ENCODE peak calls at places on chromosomes 2 and 18, in nine cellular contexts. L, J, T, Y, V, G, S, C and B are unnamed samples.

GRCh38 chr2:74036450-74037175 is 51.9 kb downstream of the TET3 start:
- DNase-seq in T (no peak), V (no peak), S (no peak), J (no peak), G (peak), Y (no peak), C (no peak), L (no peak), B (no peak)

GRCh38 chr2:71548589-71549485 is 95.5 kb downstream of the DYSF start:
- DNase-seq in V (peak), L (peak), S (peak), G (peak), T (peak), Y (peak), C (peak), J (peak), B (peak)

GRCh38 chr2:40406485-40407289 is 45.2 kb downstream of the SLC8A1 start:
- DNase-seq in C (no peak), V (no peak), Y (no peak), J (no peak), L (no peak), G (no peak), T (no peak), S (no peak), B (no peak)

GRCh38 chr18:69257861-69258458 is 142.7 kb upstream of the DOK6 start:
- DNase-seq in C (no peak), G (no peak), L (peak), S (no peak), T (no peak), J (no peak), V (no peak), Y (no peak), B (no peak)

GRCh38 chr18:79545714-79546113 is 133.9 kb upstream of the CTDP1 start:
- DNase-seq in J (peak), C (no peak), V (no peak), T (no peak), L (no peak), S (no peak), Y (no peak), G (no peak), B (no peak)

GRCh38 chr18:59547691-59548182 is 149.5 kb downstream of the CCBE1 start:
- DNase-seq in G (no peak), J (no peak), S (no peak), V (no peak), Y (no peak), T (peak), C (no peak), L (no peak), B (no peak)

GRCh38 chr2:237702439-237703397 is 75.3 kb downstream of the LRRFIP1 start:
- DNase-seq in S (peak), T (no peak), J (peak), C (no peak), V (peak), L (no peak), Y (no peak), G (peak), B (no peak)

GRCh38 chr2:213281156-213281555 is 3.1 kb upstream of the SPAG16 start:
- DNase-seq in G (no peak), Y (no peak), V (no peak), S (no peak), J (no peak), L (no peak), C (no peak), T (no peak), B (no peak)

GRCh38 chr18:63074987-63075404 is 244.6 kb downstream of the BCL2 start:
- DNase-seq in C (peak), S (peak), L (peak), G (peak), Y (peak), V (peak), J (peak), T (peak), B (no peak)
- TF ChIP-seq POLR2AphosphoS5 in C (peak), S (peak), L (no peak), G (no peak), Y (peak), V (no peak), J (no peak), T (peak), B (no peak)

GRCh38 chr2:110679337-110679707 is 1.5 kb upstream of the BUB1 start:
- DNase-seq in G (peak), Y (no peak), J (no peak), L (no peak), S (no peak), C (no peak), V (no peak), T (no peak), B (no peak)
- TF ChIP-seq POLR2A in G (no peak), Y (no peak), J (no peak), L (no peak), S (no peak), C (no peak), V (no peak), T (no peak), B (no peak)

GRCh38 chr2:231452799-231453508 is 11.3 kb downstream of the NCL start:
- DNase-seq in T (no peak), V (no peak), Y (no peak), S (no peak), G (no peak), J (no peak), C (no peak), L (peak), B (no peak)
- TF ChIP-seq POLR2AphosphoS5 in T (no peak), V (no peak), Y (peak), S (no peak), G (peak), J (no peak), C (peak), L (no peak), B (peak)

GRCh38 chr2:147019296-147019695 is 825.5 kb upstream of the ACVR2A start:
- DNase-seq in S (no peak), L (no peak), Y (no peak), G (no peak), T (no peak), V (no peak), C (no peak), J (no peak), B (no peak)
- TF ChIP-seq POLR2A in S (no peak), L (no peak), Y (no peak), G (no peak), T (no peak), V (no peak), C (no peak), J (no peak), B (no peak)

DNA sequence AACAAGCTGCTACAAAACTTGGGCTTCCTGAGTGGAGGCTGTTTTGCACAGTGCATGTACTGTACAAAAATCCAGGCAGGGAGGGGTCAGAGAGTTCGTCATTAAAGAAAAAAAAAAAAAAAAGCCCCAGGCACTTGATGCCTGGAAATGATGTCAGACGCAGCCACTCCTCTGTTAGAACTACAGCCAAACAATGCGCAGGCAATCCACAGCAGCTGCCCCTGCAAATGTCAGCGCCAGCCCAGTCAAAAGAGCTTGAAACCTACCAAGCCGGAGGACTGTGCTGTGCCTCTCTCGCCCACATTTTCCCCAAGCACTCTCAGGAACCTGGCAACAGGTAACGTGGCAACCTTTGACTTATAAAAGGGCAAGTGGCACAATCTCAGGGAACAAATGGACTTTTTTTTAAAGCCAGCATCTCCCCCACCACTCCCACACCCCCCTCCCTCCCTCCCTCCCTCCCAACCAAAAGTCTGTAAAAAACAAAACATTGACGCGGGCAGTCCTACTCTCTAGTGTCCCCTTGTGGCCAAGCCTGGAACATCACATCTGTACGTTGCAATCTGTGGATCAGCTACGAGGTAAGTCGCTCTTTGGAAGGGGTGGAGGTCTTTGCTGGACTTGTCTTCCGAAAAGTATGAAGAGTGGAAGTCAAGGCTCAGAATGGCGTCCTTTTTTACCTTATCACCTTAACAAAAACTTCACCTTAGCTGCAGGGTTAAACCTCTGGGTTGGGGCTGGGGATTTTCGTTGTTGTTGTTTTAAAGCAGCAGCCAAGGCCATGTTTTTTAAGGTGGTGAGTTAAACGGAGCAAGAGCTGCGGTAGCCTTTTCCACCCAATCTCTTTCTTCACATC is 144.2 kb downstream of the TGIF1 start:
- DNase-seq in C (peak), J (peak), L (peak), G (peak), Y (peak), T (peak), S (peak), V (peak), B (peak)
- TF ChIP-seq POLR2AphosphoS5 in C (peak), J (peak), L (peak), G (peak), Y (peak), T (peak), S (peak), V (peak), B (peak)

GRCh38 chr2:190512539-190513095 is 21.9 kb downstream of the NEMP2 start:
- DNase-seq in V (no peak), S (no peak), L (no peak), J (no peak), Y (no peak), T (no peak), C (no peak), G (no peak), B (no peak)
- TF ChIP-seq POLR2A in V (no peak), S (no peak), L (no peak), J (no peak), Y (no peak), T (no peak), C (no peak), G (no peak), B (no peak)

GRCh38 chr2:118803012-118803411 is 44.4 kb downstream of the EN1 start:
- DNase-seq in C (no peak), G (peak), Y (no peak), S (no peak), T (no peak), V (no peak), J (no peak), L (no peak), B (no peak)

GRCh38 chr2:118800736-118801135 is 46.7 kb downstream of the EN1 start:
- DNase-seq in Y (no peak), G (no peak), J (no peak), T (no peak), S (no peak), C (no peak), V (no peak), L (no peak), B (no peak)

GRCh38 chr2:118806797-118807667 is 40.4 kb downstream of the EN1 start:
- DNase-seq in L (no peak), T (no peak), J (no peak), G (peak), Y (no peak), S (no peak), C (no peak), V (no peak), B (no peak)

GRCh38 chr2:118805061-118805690 is 42.3 kb downstream of the EN1 start:
- DNase-seq in G (no peak), V (no peak), S (no peak), L (no peak), Y (no peak), J (no peak), T (no peak), C (no peak), B (no peak)

DNA sequence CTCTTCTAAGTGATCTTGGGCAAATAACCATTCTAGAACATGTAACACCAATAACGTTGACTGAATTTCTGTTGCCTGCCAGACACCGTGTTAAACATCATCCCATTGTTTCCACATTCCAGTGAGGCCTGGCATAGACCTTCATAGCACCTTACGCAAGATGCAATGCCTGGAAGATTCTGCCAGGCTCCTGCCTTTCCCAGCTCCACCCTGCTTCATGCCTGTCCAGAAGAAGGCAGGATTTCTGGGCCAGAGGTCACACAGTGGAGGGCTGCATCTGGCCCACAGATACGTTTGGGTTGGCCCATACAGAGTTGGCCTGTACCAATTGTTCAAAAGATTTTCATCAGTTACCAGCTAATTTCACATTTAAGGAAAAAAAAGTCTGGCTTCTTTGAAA is 46.3 kb downstream of the EN1 start:
- DNase-seq in Y (no peak), T (no peak), V (no peak), G (no peak), L (no peak), C (no peak), S (no peak), J (no peak), B (no peak)
- TF ChIP-seq POLR2AphosphoS5 in Y (no peak), T (no peak), V (no peak), G (no peak), L (no peak), C (no peak), S (no peak), J (no peak), B (no peak)